ENCODE peak calls at places on chromosomes 6 and 20, in five cellular contexts. One of them, this sample, is unnamed.

GRCh38 chr6:24536466-24536865 is 41.7 kb downstream of the ALDH5A1 start:
- DNase-seq in RCC 7860: no peak
- DNase-seq in effector memory CD8-positive, alpha-beta T cell: no peak
- DNase-seq in EL: no peak
- DNase-seq in stimulated activated CD4-positive, alpha-beta T cell treated with anti-CD3 and anti-CD28 coated beads, Interleukin-4, amount 100 ng/mL, for 24 hours: no peak
- DNase-seq in this sample: no peak

GRCh38 chr6:141981190-141981589 is 151.5 kb upstream of the GJE1 start:
- DNase-seq in RCC 7860: no peak
- DNase-seq in effector memory CD8-positive, alpha-beta T cell: no peak
- DNase-seq in EL: no peak
- DNase-seq in stimulated activated CD4-positive, alpha-beta T cell treated with anti-CD3 and anti-CD28 coated beads, Interleukin-4, amount 100 ng/mL, for 24 hours: no peak
- DNase-seq in this sample: no peak

GRCh38 chr6:148146717-148147116 is 195.9 kb upstream of the SASH1 start:
- DNase-seq in RCC 7860: peak; percentile 41
- DNase-seq in effector memory CD8-positive, alpha-beta T cell: no peak
- DNase-seq in EL: peak; percentile 42
- DNase-seq in stimulated activated CD4-positive, alpha-beta T cell treated with anti-CD3 and anti-CD28 coated beads, Interleukin-4, amount 100 ng/mL, for 24 hours: peak; percentile 67
- DNase-seq in this sample: no peak

GRCh38 chr6:153043719-153044118 is 41.2 kb upstream of the MTRF1L start:
- DNase-seq in RCC 7860: no peak
- DNase-seq in effector memory CD8-positive, alpha-beta T cell: no peak
- DNase-seq in EL: no peak
- DNase-seq in stimulated activated CD4-positive, alpha-beta T cell treated with anti-CD3 and anti-CD28 coated beads, Interleukin-4, amount 100 ng/mL, for 24 hours: no peak
- DNase-seq in this sample: peak; percentile 31

GRCh38 chr6:79544939-79545450 is 7.8 kb upstream of the LCA5 start:
- DNase-seq in RCC 7860: peak; percentile 99
- DNase-seq in effector memory CD8-positive, alpha-beta T cell: no peak
- DNase-seq in EL: peak; percentile 97
- DNase-seq in stimulated activated CD4-positive, alpha-beta T cell treated with anti-CD3 and anti-CD28 coated beads, Interleukin-4, amount 100 ng/mL, for 24 hours: no peak
- DNase-seq in this sample: peak; percentile 70

GRCh38 chr6:168319279-168320051 is at the start of gene DACT2:
- DNase-seq in RCC 7860: no peak
- DNase-seq in effector memory CD8-positive, alpha-beta T cell: no peak
- DNase-seq in EL: no peak
- DNase-seq in stimulated activated CD4-positive, alpha-beta T cell treated with anti-CD3 and anti-CD28 coated beads, Interleukin-4, amount 100 ng/mL, for 24 hours: no peak
- DNase-seq in this sample: no peak

GRCh38 chr6:154705471-154706113 is 27.6 kb upstream of the SCAF8 start:
- DNase-seq in RCC 7860: no peak
- DNase-seq in effector memory CD8-positive, alpha-beta T cell: no peak
- DNase-seq in EL: peak; percentile 14
- DNase-seq in stimulated activated CD4-positive, alpha-beta T cell treated with anti-CD3 and anti-CD28 coated beads, Interleukin-4, amount 100 ng/mL, for 24 hours: no peak
- DNase-seq in this sample: peak; percentile 13

GRCh38 chr6:39296745-39297640 is 17.2 kb downstream of the KCNK17 start:
- DNase-seq in RCC 7860: no peak
- DNase-seq in effector memory CD8-positive, alpha-beta T cell: no peak
- DNase-seq in EL: peak; percentile 71
- DNase-seq in stimulated activated CD4-positive, alpha-beta T cell treated with anti-CD3 and anti-CD28 coated beads, Interleukin-4, amount 100 ng/mL, for 24 hours: no peak
- DNase-seq in this sample: no peak

GRCh38 chr6:7727951-7728854 is 2.3 kb downstream of the BMP6 start:
- DNase-seq in RCC 7860: no peak
- DNase-seq in effector memory CD8-positive, alpha-beta T cell: no peak
- DNase-seq in EL: peak; percentile 26
- DNase-seq in stimulated activated CD4-positive, alpha-beta T cell treated with anti-CD3 and anti-CD28 coated beads, Interleukin-4, amount 100 ng/mL, for 24 hours: peak; percentile 13
- DNase-seq in this sample: peak; percentile 11

GRCh38 chr6:116461563-116462507 is 660 bp downstream of the CALHM6 start:
- DNase-seq in RCC 7860: no peak
- DNase-seq in effector memory CD8-positive, alpha-beta T cell: peak; percentile 46
- DNase-seq in EL: peak; percentile 77
- DNase-seq in stimulated activated CD4-positive, alpha-beta T cell treated with anti-CD3 and anti-CD28 coated beads, Interleukin-4, amount 100 ng/mL, for 24 hours: peak; percentile 29
- DNase-seq in this sample: peak; percentile 58

GRCh38 chr6:95087394-95088097 is 489.8 kb upstream of the MANEA start:
- DNase-seq in RCC 7860: peak; percentile 21
- DNase-seq in effector memory CD8-positive, alpha-beta T cell: no peak
- DNase-seq in EL: no peak
- DNase-seq in stimulated activated CD4-positive, alpha-beta T cell treated with anti-CD3 and anti-CD28 coated beads, Interleukin-4, amount 100 ng/mL, for 24 hours: no peak
- DNase-seq in this sample: no peak

GRCh38 chr6:104591573-104592334 is 268.0 kb downstream of the HACE1 start:
- DNase-seq in RCC 7860: no peak
- DNase-seq in effector memory CD8-positive, alpha-beta T cell: no peak
- DNase-seq in EL: no peak
- DNase-seq in stimulated activated CD4-positive, alpha-beta T cell treated with anti-CD3 and anti-CD28 coated beads, Interleukin-4, amount 100 ng/mL, for 24 hours: no peak
- DNase-seq in this sample: no peak

GRCh38 chr20:53738039-53738944 is 144.7 kb upstream of the ZNF217 start:
- DNase-seq in RCC 7860: peak; percentile 83
- DNase-seq in effector memory CD8-positive, alpha-beta T cell: no peak
- DNase-seq in EL: peak; percentile 85
- DNase-seq in stimulated activated CD4-positive, alpha-beta T cell treated with anti-CD3 and anti-CD28 coated beads, Interleukin-4, amount 100 ng/mL, for 24 hours: no peak
- DNase-seq in this sample: peak; percentile 45

GRCh38 chr20:53934421-53935352 is 135.7 kb downstream of the BCAS1 start:
- DNase-seq in RCC 7860: peak; percentile 68
- DNase-seq in effector memory CD8-positive, alpha-beta T cell: no peak
- DNase-seq in EL: peak; percentile 91
- DNase-seq in stimulated activated CD4-positive, alpha-beta T cell treated with anti-CD3 and anti-CD28 coated beads, Interleukin-4, amount 100 ng/mL, for 24 hours: peak; percentile 33
- DNase-seq in this sample: peak; percentile 81

GRCh38 chr20:36881331-36881730 is 5.4 kb downstream of the TLDC2 start:
- DNase-seq in RCC 7860: no peak
- DNase-seq in effector memory CD8-positive, alpha-beta T cell: no peak
- DNase-seq in EL: no peak
- DNase-seq in stimulated activated CD4-positive, alpha-beta T cell treated with anti-CD3 and anti-CD28 coated beads, Interleukin-4, amount 100 ng/mL, for 24 hours: no peak
- DNase-seq in this sample: no peak

GRCh38 chr6:138972226-138972665 is 15.8 kb downstream of the REPS1 start:
- DNase-seq in RCC 7860: no peak
- DNase-seq in effector memory CD8-positive, alpha-beta T cell: no peak
- DNase-seq in EL: peak; percentile 60
- DNase-seq in stimulated activated CD4-positive, alpha-beta T cell treated with anti-CD3 and anti-CD28 coated beads, Interleukin-4, amount 100 ng/mL, for 24 hours: no peak
- DNase-seq in this sample: no peak

GRCh38 chr6:122609881-122610689 is at the start of gene PKIB:
- DNase-seq in RCC 7860: peak; percentile 24
- DNase-seq in effector memory CD8-positive, alpha-beta T cell: peak; percentile 1
- DNase-seq in EL: peak; percentile 76
- DNase-seq in stimulated activated CD4-positive, alpha-beta T cell treated with anti-CD3 and anti-CD28 coated beads, Interleukin-4, amount 100 ng/mL, for 24 hours: peak; percentile 30
- DNase-seq in this sample: peak; percentile 55

GRCh38 chr6:10510592-10511367 is 10.4 kb upstream of the GCNT2 start:
- DNase-seq in RCC 7860: peak; percentile 36
- DNase-seq in effector memory CD8-positive, alpha-beta T cell: no peak
- DNase-seq in EL: peak; percentile 66
- DNase-seq in stimulated activated CD4-positive, alpha-beta T cell treated with anti-CD3 and anti-CD28 coated beads, Interleukin-4, amount 100 ng/mL, for 24 hours: peak; percentile 46
- DNase-seq in this sample: peak; percentile 77

GRCh38 chr6:117149324-117149723 is 116.0 kb upstream of the VGLL2 start:
- DNase-seq in RCC 7860: no peak
- DNase-seq in effector memory CD8-positive, alpha-beta T cell: no peak
- DNase-seq in EL: no peak
- DNase-seq in stimulated activated CD4-positive, alpha-beta T cell treated with anti-CD3 and anti-CD28 coated beads, Interleukin-4, amount 100 ng/mL, for 24 hours: no peak
- DNase-seq in this sample: no peak

GRCh38 chr6:138231399-138231886 is 13.2 kb upstream of the PBOV1 start:
- DNase-seq in RCC 7860: no peak
- DNase-seq in effector memory CD8-positive, alpha-beta T cell: no peak
- DNase-seq in EL: no peak
- DNase-seq in stimulated activated CD4-positive, alpha-beta T cell treated with anti-CD3 and anti-CD28 coated beads, Interleukin-4, amount 100 ng/mL, for 24 hours: no peak
- DNase-seq in this sample: no peak

GRCh38 chr6:27275025-27275956 is 27.8 kb downstream of the PRSS16 start:
- DNase-seq in RCC 7860: no peak
- DNase-seq in effector memory CD8-positive, alpha-beta T cell: no peak
- DNase-seq in EL: peak; percentile 59
- DNase-seq in stimulated activated CD4-positive, alpha-beta T cell treated with anti-CD3 and anti-CD28 coated beads, Interleukin-4, amount 100 ng/mL, for 24 hours: no peak
- DNase-seq in this sample: peak; percentile 46

GRCh38 chr20:33675127-33675954 is 1.1 kb upstream of the NECAB3 start:
- DNase-seq in RCC 7860: no peak
- DNase-seq in effector memory CD8-positive, alpha-beta T cell: no peak
- DNase-seq in EL: no peak
- DNase-seq in stimulated activated CD4-positive, alpha-beta T cell treated with anti-CD3 and anti-CD28 coated beads, Interleukin-4, amount 100 ng/mL, for 24 hours: no peak
- DNase-seq in this sample: no peak

GRCh38 chr6:71082033-71082620 is 125.3 kb upstream of the B3GAT2 start:
- DNase-seq in RCC 7860: no peak
- DNase-seq in effector memory CD8-positive, alpha-beta T cell: no peak
- DNase-seq in EL: peak; percentile 34
- DNase-seq in stimulated activated CD4-positive, alpha-beta T cell treated with anti-CD3 and anti-CD28 coated beads, Interleukin-4, amount 100 ng/mL, for 24 hours: no peak
- DNase-seq in this sample: no peak

GRCh38 chr6:44831002-44831610 is 443.6 kb downstream of the CDC5L start:
- DNase-seq in RCC 7860: no peak
- DNase-seq in effector memory CD8-positive, alpha-beta T cell: no peak
- DNase-seq in EL: peak; percentile 7
- DNase-seq in stimulated activated CD4-positive, alpha-beta T cell treated with anti-CD3 and anti-CD28 coated beads, Interleukin-4, amount 100 ng/mL, for 24 hours: no peak
- DNase-seq in this sample: no peak

GRCh38 chr20:63598479-63599395 is 24.7 kb upstream of the HELZ2 start:
- DNase-seq in RCC 7860: no peak
- DNase-seq in effector memory CD8-positive, alpha-beta T cell: no peak
- DNase-seq in EL: no peak
- DNase-seq in stimulated activated CD4-positive, alpha-beta T cell treated with anti-CD3 and anti-CD28 coated beads, Interleukin-4, amount 100 ng/mL, for 24 hours: no peak
- DNase-seq in this sample: no peak

GRCh38 chr6:109241199-109241598 is 141.1 kb downstream of the CD164 start:
- DNase-seq in RCC 7860: peak; percentile 11
- DNase-seq in effector memory CD8-positive, alpha-beta T cell: no peak
- DNase-seq in EL: peak; percentile 48
- DNase-seq in stimulated activated CD4-positive, alpha-beta T cell treated with anti-CD3 and anti-CD28 coated beads, Interleukin-4, amount 100 ng/mL, for 24 hours: no peak
- DNase-seq in this sample: no peak

GRCh38 chr6:158018370-158018771 is 36.7 kb downstream of the SYNJ2 start:
- DNase-seq in RCC 7860: no peak
- DNase-seq in effector memory CD8-positive, alpha-beta T cell: no peak
- DNase-seq in EL: no peak
- DNase-seq in stimulated activated CD4-positive, alpha-beta T cell treated with anti-CD3 and anti-CD28 coated beads, Interleukin-4, amount 100 ng/mL, for 24 hours: no peak
- DNase-seq in this sample: no peak

GRCh38 chr6:42690151-42690702 is 32.2 kb downstream of the PRPH2 start:
- DNase-seq in RCC 7860: no peak
- DNase-seq in effector memory CD8-positive, alpha-beta T cell: no peak
- DNase-seq in EL: no peak
- DNase-seq in stimulated activated CD4-positive, alpha-beta T cell treated with anti-CD3 and anti-CD28 coated beads, Interleukin-4, amount 100 ng/mL, for 24 hours: no peak
- DNase-seq in this sample: no peak

GRCh38 chr20:49724637-49725606 is 11.2 kb upstream of the B4GALT5 start:
- DNase-seq in RCC 7860: no peak
- DNase-seq in effector memory CD8-positive, alpha-beta T cell: no peak
- DNase-seq in EL: peak; percentile 55
- DNase-seq in stimulated activated CD4-positive, alpha-beta T cell treated with anti-CD3 and anti-CD28 coated beads, Interleukin-4, amount 100 ng/mL, for 24 hours: no peak
- DNase-seq in this sample: no peak

GRCh38 chr6:15501806-15502450 is 160.9 kb downstream of the DTNBP1 start:
- DNase-seq in RCC 7860: no peak
- DNase-seq in effector memory CD8-positive, alpha-beta T cell: no peak
- DNase-seq in EL: peak; percentile 43
- DNase-seq in stimulated activated CD4-positive, alpha-beta T cell treated with anti-CD3 and anti-CD28 coated beads, Interleukin-4, amount 100 ng/mL, for 24 hours: no peak
- DNase-seq in this sample: no peak

GRCh38 chr6:34383171-34383631 is 9.3 kb downstream of the NUDT3 start:
- DNase-seq in RCC 7860: no peak
- DNase-seq in effector memory CD8-positive, alpha-beta T cell: no peak
- DNase-seq in EL: peak; percentile 40
- DNase-seq in stimulated activated CD4-positive, alpha-beta T cell treated with anti-CD3 and anti-CD28 coated beads, Interleukin-4, amount 100 ng/mL, for 24 hours: no peak
- DNase-seq in this sample: no peak

GRCh38 chr6:146177785-146178184 is 148.9 kb downstream of the GRM1 start:
- DNase-seq in RCC 7860: no peak
- DNase-seq in effector memory CD8-positive, alpha-beta T cell: no peak
- DNase-seq in EL: no peak
- DNase-seq in stimulated activated CD4-positive, alpha-beta T cell treated with anti-CD3 and anti-CD28 coated beads, Interleukin-4, amount 100 ng/mL, for 24 hours: no peak
- DNase-seq in this sample: no peak

This sample was measured in erythroblast.